ENCODE peak calls at places on chromosomes 13 and 19, in nine cellular contexts. T, W, C, U, X, O, Q, Y and K are unnamed samples.

GRCh38 chr19:50729894-50730293 is 6.7 kb downstream of the CLEC11A start:
- DNase-seq in U (no peak), O (no peak), C (no peak), T (no peak), W (no peak), Y (no peak), X (no peak), Q (no peak), K (no peak)

GRCh38 chr13:20387441-20387971 is 138.2 kb downstream of the CRYL1 start:
- DNase-seq in W (no peak), X (peak), T (no peak), U (no peak), C (no peak), O (no peak), Y (no peak), Q (no peak), K (no peak)

GRCh38 chr19:37999309-38000213 is 92.6 kb downstream of the SIPA1L3 start:
- DNase-seq in O (no peak), X (peak), Q (no peak), U (peak), Y (peak), W (no peak), C (peak), T (peak), K (peak)

GRCh38 chr13:67742478-67742877 is 512.3 kb upstream of the PCDH9 start:
- DNase-seq in W (no peak), O (no peak), Q (no peak), Y (no peak), U (no peak), X (no peak), C (no peak), T (no peak), K (no peak)

GRCh38 chr13:51330741-51331140 is 8.8 kb upstream of the SERPINE3 start:
- DNase-seq in O (no peak), Q (no peak), C (no peak), T (peak), Y (no peak), U (no peak), W (no peak), X (peak), K (no peak)

GRCh38 chr19:10683582-10683981 is 17.7 kb upstream of the QTRT1 start:
- DNase-seq in C (no peak), W (no peak), T (no peak), Y (no peak), U (no peak), X (no peak), O (no peak), Q (no peak), K (no peak)

GRCh38 chr13:32840840-32841713 is 175.1 kb upstream of the KL start:
- DNase-seq in W (no peak), U (no peak), Y (no peak), O (peak), C (no peak), T (no peak), Q (no peak), X (no peak), K (peak)

GRCh38 chr13:100721885-100722512 is 47.4 kb upstream of the TMTC4 start:
- DNase-seq in U (peak), T (peak), Q (peak), X (peak), C (peak), O (peak), W (peak), Y (no peak), K (no peak)

GRCh38 chr13:50124536-50125305 is 109.5 kb downstream of the KCNRG start:
- DNase-seq in Y (peak), W (peak), T (peak), Q (peak), U (no peak), O (peak), C (peak), X (peak), K (peak)

GRCh38 chr19:5558101-5558621 is 9.6 kb downstream of the TINCR start:
- DNase-seq in Y (no peak), T (no peak), C (no peak), Q (no peak), X (no peak), U (no peak), W (no peak), O (no peak), K (no peak)

GRCh38 chr13:97944396-97945029 is 9.0 kb upstream of the IPO5 start:
- DNase-seq in Q (no peak), C (no peak), O (peak), Y (no peak), W (no peak), T (peak), X (peak), U (no peak), K (no peak)

GRCh38 chr13:46588019-46588418 is 35.0 kb downstream of the LRCH1 start:
- DNase-seq in T (no peak), Y (no peak), C (no peak), X (no peak), W (no peak), U (no peak), Q (no peak), O (no peak), K (no peak)

GRCh38 chr13:102724923-102725322 is 30.1 kb upstream of the METTL21C start:
- DNase-seq in T (peak), U (peak), C (no peak), W (peak), O (peak), Q (peak), X (peak), Y (no peak), K (no peak)

GRCh38 chr13:59982631-59983382 is 180.9 kb downstream of the DIAPH3 start:
- DNase-seq in C (no peak), U (no peak), X (no peak), T (peak), O (no peak), W (no peak), Q (no peak), Y (no peak), K (no peak)

GRCh38 chr13:99045396-99045795 is 67.5 kb upstream of the DOCK9 start:
- DNase-seq in W (no peak), U (no peak), T (no peak), Q (no peak), C (no peak), Y (no peak), X (peak), O (no peak), K (no peak)

GRCh38 chr13:91714726-91715334 is 316.4 kb downstream of the GPC5 start:
- DNase-seq in C (no peak), W (no peak), T (no peak), Y (no peak), U (no peak), Q (no peak), O (no peak), X (no peak), K (no peak)

GRCh38 chr13:21637296-21637695 is 33.3 kb upstream of the MICU2 start:
- DNase-seq in U (peak), O (no peak), T (peak), X (peak), W (peak), Q (peak), Y (no peak), C (peak), K (no peak)

GRCh38 chr19:31445406-31445805 is 96.2 kb upstream of the TSHZ3 start:
- DNase-seq in W (no peak), T (no peak), Q (no peak), Y (no peak), O (no peak), X (no peak), U (no peak), C (no peak), K (no peak)

GRCh38 chr13:100269837-100270236 is 180.9 kb downstream of the PCCA start:
- DNase-seq in U (no peak), Y (peak), Q (no peak), C (peak), X (peak), T (peak), W (no peak), O (peak), K (peak)

GRCh38 chr19:52748336-52748950 is 13.6 kb upstream of the ZNF611 start:
- DNase-seq in Y (no peak), Q (peak), U (no peak), T (peak), O (peak), W (peak), C (peak), X (peak), K (no peak)

GRCh38 chr13:59906413-59907027 is 257.2 kb downstream of the DIAPH3 start:
- DNase-seq in Q (no peak), O (peak), W (peak), T (peak), Y (no peak), U (peak), X (peak), C (no peak), K (no peak)

GRCh38 chr13:110062077-110062776 is 244.7 kb downstream of the COL4A1 start:
- DNase-seq in C (peak), O (no peak), T (no peak), U (no peak), W (peak), Q (no peak), Y (no peak), X (peak), K (peak)

GRCh38 chr19:2113436-2114211 is 16.9 kb downstream of the IZUMO4 start:
- DNase-seq in Q (no peak), Y (no peak), T (peak), U (no peak), C (no peak), O (peak), W (no peak), X (no peak), K (no peak)

GRCh38 chr13:109998808-109999528 is 212.6 kb upstream of the IRS2 start:
- DNase-seq in W (no peak), Y (no peak), U (peak), T (peak), X (peak), O (peak), C (no peak), Q (no peak), K (no peak)